ENCODE peak calls at places on chromosomes 16 and 17, in six cellular contexts. K is OCI-LY7, X is fibroblast of lung, J is GM23338, I is coronary artery, P is Panc1. U is an unnamed sample.

GRCh38 chr17:56707312-56708219 is 114.1 kb downstream of the NOG start:
- DNase-seq in P (no peak), K (no peak), X (peak), I (no peak), J (peak), U (peak)

GRCh38 chr17:61645898-61646297 is 54.9 kb upstream of the NACA2 start:
- DNase-seq in K (no peak), I (no peak), X (no peak), J (no peak), P (no peak), U (peak)

GRCh38 chr16:67150833-67151396 is at the start of gene B3GNT9:
- DNase-seq in J (peak), P (no peak), K (no peak), I (peak), X (peak), U (peak)

GRCh38 chr17:927611-928461 is 51.7 kb downstream of the NXN start:
- DNase-seq in I (no peak), X (peak), J (no peak), K (no peak), P (peak), U (peak)

GRCh38 chr16:29900102-29900887 is at the start of gene ASPHD1:
- DNase-seq in K (peak), I (peak), X (peak), P (peak), J (peak), U (peak)

GRCh38 chr17:69047368-69048263 is 13.1 kb downstream of the ABCA9 start:
- DNase-seq in P (no peak), I (no peak), K (no peak), J (no peak), X (peak), U (peak)

GRCh38 chr17:28379814-28380571 is 8.5 kb downstream of the SARM1 start:
- DNase-seq in X (peak), P (no peak), K (no peak), I (no peak), J (no peak), U (peak)

GRCh38 chr16:4991754-4992153 is 33.6 kb downstream of the SEC14L5 start:
- DNase-seq in I (no peak), P (no peak), K (no peak), J (no peak), X (no peak), U (no peak)

GRCh38 chr16:7964717-7965116 is 625.6 kb downstream of the TMEM114 start:
- DNase-seq in X (no peak), J (no peak), I (no peak), P (no peak), K (no peak), U (no peak)

GRCh38 chr17:5110816-5111215 is 862 bp downstream of the ZNF232 start:
- DNase-seq in K (peak), P (no peak), I (no peak), X (no peak), J (peak), U (no peak)

GRCh38 chr17:59149841-59150511 is 5.0 kb downstream of the SKA2 start:
- DNase-seq in K (peak), P (no peak), X (peak), I (no peak), J (no peak), U (no peak)

GRCh38 chr16:2949705-2950399 is 14.2 kb upstream of the KREMEN2 start:
- DNase-seq in K (no peak), J (no peak), X (no peak), P (no peak), I (no peak), U (no peak)

GRCh38 chr16:27318399-27319256 is 4.9 kb downstream of the IL4R start:
- DNase-seq in I (peak), P (no peak), J (no peak), K (peak), X (no peak), U (peak)

GRCh38 chr16:70428178-70428998 is 10.5 kb downstream of the ST3GAL2 start:
- DNase-seq in P (peak), X (peak), J (peak), I (peak), K (peak), U (peak)

GRCh38 chr16:3099732-3100499 is 822 bp upstream of the ZSCAN10 start:
- DNase-seq in I (no peak), J (peak), X (peak), K (peak), P (no peak), U (peak)

GRCh38 chr16:82782715-82783251 is 156.0 kb downstream of the CDH13 start:
- DNase-seq in K (no peak), J (peak), I (no peak), P (no peak), X (no peak), U (no peak)

GRCh38 chr17:57448288-57449283 is 192.3 kb downstream of the MSI2 start:
- DNase-seq in I (no peak), J (no peak), P (no peak), X (peak), K (no peak), U (no peak)

GRCh38 chr17:66487933-66488572 is 185.6 kb downstream of the PRKCA start:
- DNase-seq in X (no peak), I (no peak), J (no peak), P (no peak), K (no peak), U (no peak)

GRCh38 chr17:68993112-68993511 is 37.9 kb upstream of the ABCA8 start:
- DNase-seq in P (no peak), X (peak), K (no peak), I (no peak), J (no peak), U (peak)

GRCh38 chr17:64781013-64781392 is 118.9 kb upstream of the SMURF2 start:
- DNase-seq in J (peak), X (no peak), K (no peak), P (no peak), I (no peak), U (no peak)

GRCh38 chr17:64780096-64781012 is 118.2 kb upstream of the SMURF2 start:
- DNase-seq in K (no peak), P (no peak), J (peak), I (no peak), X (peak), U (peak)

GRCh38 chr17:64783556-64784352 is 121.6 kb upstream of the SMURF2 start:
- DNase-seq in J (no peak), I (peak), X (no peak), P (no peak), K (no peak), U (no peak)

GRCh38 chr17:64781394-64781793 is 119.3 kb upstream of the SMURF2 start:
- DNase-seq in X (peak), J (peak), P (no peak), I (no peak), K (peak), U (peak)

GRCh38 chr17:64781810-64782555 is 119.9 kb upstream of the SMURF2 start:
- DNase-seq in J (peak), I (no peak), P (no peak), X (no peak), K (no peak), U (no peak)
- H3K4me3 ChIP-seq in J (peak), I (peak), P (peak), X (no peak), K (peak), U (no peak)

GRCh38 chr16:11327277-11328171 is 17.7 kb upstream of the RMI2 start:
- DNase-seq in P (no peak), J (peak), K (peak), I (no peak), X (no peak), U (no peak)
- H3K4me3 ChIP-seq in P (no peak), J (peak), K (peak), I (no peak), X (no peak), U (no peak)

GRCh38 chr16:85712841-85713240 is 24.1 kb upstream of the GINS2 start:
- DNase-seq in X (no peak), P (no peak), J (no peak), I (no peak), K (no peak), U (no peak)
- H3K4me3 ChIP-seq in X (no peak), P (no peak), J (no peak), I (no peak), K (no peak), U (no peak)

GRCh38 chr16:87954361-87954760 is 3.1 kb downstream of the BANP start:
- DNase-seq in K (no peak), P (no peak), X (no peak), I (no peak), J (no peak), U (no peak)
- H3K4me3 ChIP-seq in K (no peak), P (no peak), X (no peak), I (no peak), J (no peak), U (no peak)

GRCh38 chr17:6498798-6499540 is 54.7 kb downstream of the PIMREG start:
- DNase-seq in J (no peak), X (no peak), P (no peak), I (peak), K (no peak), U (no peak)

GRCh38 chr17:6496116-6496481 is 51.8 kb downstream of the PIMREG start:
- DNase-seq in X (no peak), P (no peak), I (peak), K (peak), J (peak), U (no peak)

GRCh38 chr17:6496636-6497441 is 52.6 kb downstream of the PIMREG start:
- DNase-seq in J (no peak), K (peak), P (no peak), I (peak), X (no peak), U (no peak)

GRCh38 chr17:6497496-6498221 is 53.4 kb downstream of the PIMREG start:
- DNase-seq in K (no peak), X (no peak), I (peak), P (no peak), J (peak), U (no peak)

GRCh38 chr17:6498356-6498755 is 54.1 kb downstream of the PIMREG start:
- DNase-seq in I (peak), K (no peak), X (no peak), J (no peak), P (no peak), U (no peak)
- H3K4me3 ChIP-seq in I (no peak), K (no peak), X (no peak), J (no peak), P (no peak), U (no peak)

GRCh38 chr17:73821665-73822064 is 177.4 kb upstream of the SDK2 start:
- DNase-seq in J (no peak), X (no peak), I (no peak), K (no peak), P (no peak), U (no peak)

GRCh38 chr17:73823684-73824083 is 179.4 kb upstream of the SDK2 start:
- DNase-seq in J (no peak), I (no peak), P (no peak), K (no peak), X (no peak), U (no peak)

GRCh38 chr17:73822371-73822770 is 178.1 kb upstream of the SDK2 start:
- DNase-seq in I (no peak), P (no peak), X (no peak), K (no peak), J (no peak), U (no peak)

GRCh38 chr17:73819440-73820395 is 175.5 kb upstream of the SDK2 start:
- DNase-seq in P (no peak), K (no peak), I (no peak), X (no peak), J (no peak), U (no peak)

GRCh38 chr17:73820686-73821448 is 176.6 kb upstream of the SDK2 start:
- DNase-seq in X (peak), K (peak), I (no peak), J (peak), P (no peak), U (no peak)
- H3K4me3 ChIP-seq in X (no peak), K (no peak), I (no peak), J (no peak), P (no peak), U (no peak)

DNA sequence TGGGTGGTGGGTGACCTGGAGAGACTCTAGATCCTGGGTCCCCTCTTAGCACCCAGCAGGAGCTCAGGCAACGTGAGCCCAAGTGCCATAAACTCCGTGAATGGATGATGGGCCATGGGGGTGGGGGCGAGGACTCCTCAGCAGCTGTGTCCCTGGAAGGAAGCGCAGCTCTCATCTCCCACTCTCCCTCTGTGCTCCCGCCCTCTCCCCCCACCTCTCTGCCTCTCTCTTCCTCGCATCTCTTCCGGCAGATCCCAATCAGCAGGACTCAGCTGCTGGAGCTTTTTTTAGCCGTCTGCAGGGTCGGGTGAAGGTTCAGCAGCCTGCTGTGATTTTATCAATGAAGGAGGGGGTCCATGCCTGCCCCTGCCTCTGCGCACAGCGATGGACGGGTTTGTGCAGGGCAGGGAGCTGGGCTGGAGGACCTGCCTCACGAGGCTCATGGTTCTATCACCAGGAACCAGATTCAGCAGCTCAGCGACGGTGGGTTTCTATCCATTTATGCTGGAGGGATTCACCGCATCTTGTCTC is 8.3 kb downstream of the CCR7 start:
- DNase-seq in X (no peak), J (no peak), K (no peak), P (no peak), I (peak), U (no peak)
- H3K4me3 ChIP-seq in X (peak), J (no peak), K (no peak), P (no peak), I (peak), U (no peak)

DNA sequence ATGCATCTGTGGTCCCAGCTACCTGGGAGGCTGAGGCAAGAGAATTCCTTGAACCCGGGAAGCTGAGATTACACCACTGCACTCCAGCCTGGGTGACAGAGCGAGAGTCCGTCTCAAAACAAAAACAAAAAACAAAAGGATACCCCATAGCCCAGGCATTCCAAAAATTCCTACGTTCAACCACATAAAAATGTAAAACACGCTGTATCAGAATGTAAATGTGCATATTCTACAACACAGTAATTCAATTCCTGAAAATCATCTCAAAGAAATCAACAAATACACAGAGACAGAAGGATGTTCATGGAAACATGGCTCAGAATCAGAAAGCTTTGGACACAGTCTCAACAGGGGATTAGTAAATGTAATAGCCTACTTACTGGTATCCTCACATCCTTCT is 33.0 kb downstream of the COG7 start:
- DNase-seq in I (no peak), X (peak), K (no peak), J (no peak), P (no peak), U (peak)
- H3K4me3 ChIP-seq in I (no peak), X (no peak), K (no peak), J (no peak), P (no peak), U (no peak)